ENCODE peak calls at places on chromosomes 3 and 15, in four cellular contexts. One of them, this sample, is unnamed.

GRCh38 chr3:186239321-186239720 is 122.7 kb downstream of the DGKG start:
- DNase-seq in mammary epithelial cell: no peak
- DNase-seq in neural progenitor cell: peak; percentile 76
- DNase-seq in A549: peak; percentile 18
- DNase-seq in this sample: no peak

GRCh38 chr15:51497806-51498205 is 124.8 kb downstream of the DMXL2 start:
- DNase-seq in neural progenitor cell: no peak
- DNase-seq in mammary epithelial cell: no peak
- DNase-seq in A549: no peak
- DNase-seq in this sample: no peak

GRCh38 chr3:167166594-167167253 is 213.4 kb downstream of the ZBBX start:
- DNase-seq in neural progenitor cell: peak; percentile 76
- DNase-seq in A549: no peak
- DNase-seq in mammary epithelial cell: no peak
- DNase-seq in this sample: no peak

GRCh38 chr15:64149424-64150235 is 1.9 kb upstream of the SNX22 start:
- DNase-seq in neural progenitor cell: no peak
- DNase-seq in A549: peak; percentile 61
- DNase-seq in mammary epithelial cell: peak; percentile 37
- DNase-seq in this sample: peak; percentile 35

GRCh38 chr3:197504239-197505191 is 51.3 kb downstream of the BDH1 start:
- DNase-seq in mammary epithelial cell: no peak
- DNase-seq in A549: no peak
- DNase-seq in neural progenitor cell: peak; percentile 28
- DNase-seq in this sample: no peak

GRCh38 chr3:147412917-147413711 is 3.9 kb downstream of the ZIC1 start:
- DNase-seq in A549: no peak
- DNase-seq in mammary epithelial cell: no peak
- DNase-seq in neural progenitor cell: peak; percentile 59
- DNase-seq in this sample: no peak

GRCh38 chr3:141401095-141401494 is 32.8 kb downstream of the ZBTB38 start:
- DNase-seq in neural progenitor cell: no peak
- DNase-seq in mammary epithelial cell: no peak
- DNase-seq in A549: no peak
- DNase-seq in this sample: no peak

GRCh38 chr15:62142736-62143135 is 22.3 kb downstream of the C2CD4B start:
- DNase-seq in A549: no peak
- DNase-seq in neural progenitor cell: no peak
- DNase-seq in mammary epithelial cell: no peak
- DNase-seq in this sample: no peak

GRCh38 chr15:41894251-41894790 is 468 bp upstream of the SPTBN5 start:
- DNase-seq in neural progenitor cell: no peak
- DNase-seq in A549: no peak
- DNase-seq in mammary epithelial cell: no peak
- DNase-seq in this sample: no peak

GRCh38 chr3:140341213-140341612 is 336.7 kb upstream of the TRIM42 start:
- DNase-seq in mammary epithelial cell: no peak
- DNase-seq in neural progenitor cell: no peak
- DNase-seq in A549: no peak
- DNase-seq in this sample: no peak

GRCh38 chr3:150371741-150372254 is 36.3 kb upstream of the TSC22D2 start:
- DNase-seq in neural progenitor cell: peak; percentile 33
- DNase-seq in mammary epithelial cell: peak; percentile 98
- DNase-seq in A549: peak; percentile 97
- DNase-seq in this sample: no peak

GRCh38 chr15:52349062-52349700 is 53.6 kb upstream of the MYO5C start:
- DNase-seq in neural progenitor cell: no peak
- DNase-seq in A549: peak; percentile 26
- DNase-seq in mammary epithelial cell: peak; percentile 45
- DNase-seq in this sample: no peak

GRCh38 chr15:92808611-92809063 is 91.5 kb upstream of the CHD2 start:
- DNase-seq in mammary epithelial cell: peak; percentile 62
- DNase-seq in A549: peak; percentile 83
- DNase-seq in neural progenitor cell: no peak
- DNase-seq in this sample: no peak

GRCh38 chr3:168095611-168096209 is at the start of gene GOLIM4:
- DNase-seq in mammary epithelial cell: peak; percentile 99
- DNase-seq in A549: peak; percentile 97
- DNase-seq in neural progenitor cell: peak; percentile 96
- DNase-seq in this sample: no peak

GRCh38 chr3:180265551-180265950 is 228.8 kb upstream of the PEX5L start:
- DNase-seq in neural progenitor cell: no peak
- DNase-seq in mammary epithelial cell: peak; percentile 55
- DNase-seq in A549: no peak
- DNase-seq in this sample: peak; percentile 10

GRCh38 chr3:14788644-14789043 is 30.1 kb upstream of the FGD5 start:
- DNase-seq in neural progenitor cell: no peak
- DNase-seq in mammary epithelial cell: no peak
- DNase-seq in A549: no peak
- DNase-seq in this sample: no peak

GRCh38 chr3:47910777-47911440 is 105.3 kb downstream of the MAP4 start:
- DNase-seq in mammary epithelial cell: peak; percentile 89
- DNase-seq in neural progenitor cell: no peak
- DNase-seq in A549: peak; percentile 34
- DNase-seq in this sample: no peak

GRCh38 chr3:108031893-108032292 is 58.9 kb downstream of the CD47 start:
- DNase-seq in mammary epithelial cell: peak; percentile 52
- DNase-seq in A549: peak; percentile 43
- DNase-seq in neural progenitor cell: no peak
- DNase-seq in this sample: no peak

GRCh38 chr15:80437492-80437891 is 33.3 kb downstream of the ARNT2 start:
- DNase-seq in A549: no peak
- DNase-seq in neural progenitor cell: no peak
- DNase-seq in mammary epithelial cell: no peak
- DNase-seq in this sample: no peak

GRCh38 chr3:162224736-162225135 is 728.1 kb downstream of the OTOL1 start:
- DNase-seq in A549: no peak
- DNase-seq in neural progenitor cell: no peak
- DNase-seq in mammary epithelial cell: peak; percentile 3
- DNase-seq in this sample: no peak

GRCh38 chr15:58553365-58553918 is 121.7 kb downstream of the LIPC start:
- DNase-seq in mammary epithelial cell: no peak
- DNase-seq in A549: no peak
- DNase-seq in neural progenitor cell: no peak
- DNase-seq in this sample: no peak

GRCh38 chr15:73244333-73244732 is 124.4 kb downstream of the HCN4 start:
- DNase-seq in A549: peak; percentile 54
- DNase-seq in mammary epithelial cell: peak; percentile 14
- DNase-seq in neural progenitor cell: peak; percentile 58
- DNase-seq in this sample: peak; percentile 5

GRCh38 chr3:149442845-149443544 is 31.5 kb upstream of the TM4SF4 start:
- DNase-seq in mammary epithelial cell: peak; percentile 69
- DNase-seq in A549: no peak
- DNase-seq in neural progenitor cell: no peak
- DNase-seq in this sample: no peak

GRCh38 chr3:150742679-150743078 is 20.3 kb downstream of the SIAH2 start:
- DNase-seq in A549: no peak
- DNase-seq in neural progenitor cell: no peak
- DNase-seq in mammary epithelial cell: no peak
- DNase-seq in this sample: no peak

GRCh38 chr3:120348065-120348980 is 831 bp downstream of the LRRC58 start:
- DNase-seq in neural progenitor cell: peak; percentile 11
- DNase-seq in A549: no peak
- DNase-seq in mammary epithelial cell: peak; percentile 12
- DNase-seq in this sample: peak; percentile 76

GRCh38 chr3:46609074-46609735 is 3.1 kb upstream of the FAM240A start:
- DNase-seq in A549: no peak
- DNase-seq in neural progenitor cell: no peak
- DNase-seq in mammary epithelial cell: no peak
- DNase-seq in this sample: no peak

GRCh38 chr3:178676077-178676476 is 139.8 kb downstream of the KCNMB2 start:
- DNase-seq in neural progenitor cell: no peak
- DNase-seq in A549: no peak
- DNase-seq in mammary epithelial cell: no peak
- DNase-seq in this sample: no peak

GRCh38 chr3:196336319-196337145 is 1.7 kb downstream of the TM4SF19 start:
- DNase-seq in A549: no peak
- DNase-seq in neural progenitor cell: no peak
- DNase-seq in mammary epithelial cell: no peak
- DNase-seq in this sample: no peak

GRCh38 chr3:16063603-16064002 is 110.9 kb upstream of the GALNT15 start:
- DNase-seq in A549: no peak
- DNase-seq in mammary epithelial cell: no peak
- DNase-seq in neural progenitor cell: no peak
- DNase-seq in this sample: no peak

GRCh38 chr3:105747056-105747455 is 121.8 kb downstream of the CBLB start:
- DNase-seq in neural progenitor cell: no peak
- DNase-seq in mammary epithelial cell: peak; percentile 41
- DNase-seq in A549: peak; percentile 25
- DNase-seq in this sample: no peak

GRCh38 chr15:100710213-100710612 is 107.8 kb downstream of the ASB7 start:
- DNase-seq in mammary epithelial cell: no peak
- DNase-seq in A549: no peak
- DNase-seq in neural progenitor cell: no peak
- DNase-seq in this sample: no peak

GRCh38 chr3:145882416-145882815 is 278.6 kb downstream of the PLOD2 start:
- DNase-seq in mammary epithelial cell: peak; percentile 48
- DNase-seq in neural progenitor cell: no peak
- DNase-seq in A549: no peak
- DNase-seq in this sample: no peak

GRCh38 chr3:102904629-102905028 is 469.8 kb downstream of the ZPLD1 start:
- DNase-seq in mammary epithelial cell: no peak
- DNase-seq in neural progenitor cell: no peak
- DNase-seq in A549: no peak
- DNase-seq in this sample: no peak

GRCh38 chr15:59689626-59690236 is 611 bp upstream of the BNIP2 start:
- DNase-seq in neural progenitor cell: peak; percentile 76
- DNase-seq in A549: peak; percentile 93
- DNase-seq in mammary epithelial cell: peak; percentile 74
- DNase-seq in this sample: peak; percentile 84

GRCh38 chr15:62099171-62099601 is 32.4 kb downstream of the C2CD4A start:
- DNase-seq in mammary epithelial cell: no peak
- DNase-seq in A549: peak; percentile 26
- DNase-seq in neural progenitor cell: no peak
- DNase-seq in this sample: no peak

GRCh38 chr3:4492240-4493007 is 724 bp upstream of the ITPR1 start:
- DNase-seq in neural progenitor cell: peak; percentile 72
- DNase-seq in A549: peak; percentile 46
- DNase-seq in mammary epithelial cell: peak; percentile 80
- DNase-seq in this sample: peak; percentile 52

GRCh38 chr3:13064469-13064868 is 8.8 kb downstream of the IQSEC1 start:
- DNase-seq in mammary epithelial cell: no peak
- DNase-seq in neural progenitor cell: no peak
- DNase-seq in A549: no peak
- DNase-seq in this sample: no peak

GRCh38 chr3:13062647-13063046 is 10.6 kb downstream of the IQSEC1 start:
- DNase-seq in mammary epithelial cell: no peak
- DNase-seq in neural progenitor cell: no peak
- DNase-seq in A549: no peak
- DNase-seq in this sample: no peak

GRCh38 chr3:13064964-13065363 is 8.3 kb downstream of the IQSEC1 start:
- DNase-seq in mammary epithelial cell: no peak
- DNase-seq in neural progenitor cell: no peak
- DNase-seq in A549: no peak
- DNase-seq in this sample: no peak

GRCh38 chr3:13065727-13066126 is 7.5 kb downstream of the IQSEC1 start:
- DNase-seq in neural progenitor cell: no peak
- DNase-seq in A549: no peak
- DNase-seq in mammary epithelial cell: no peak
- DNase-seq in this sample: no peak

GRCh38 chr3:13063225-13063624 is 10.0 kb downstream of the IQSEC1 start:
- DNase-seq in mammary epithelial cell: no peak
- DNase-seq in A549: no peak
- DNase-seq in neural progenitor cell: no peak
- DNase-seq in this sample: no peak
- H3K4me2 ChIP-seq in mammary epithelial cell: no peak overlapping the region
- H3K4me2 ChIP-seq in A549: no peak overlapping the region
- H3K4me2 ChIP-seq in neural progenitor cell: no peak overlapping the region
- H3K4me2 ChIP-seq in this sample: no peak overlapping the region

GRCh38 chr15:38868326-38869114 is 303.9 kb upstream of the RASGRP1 start:
- DNase-seq in mammary epithelial cell: peak; percentile 93
- DNase-seq in A549: peak; percentile 95
- DNase-seq in neural progenitor cell: no peak
- DNase-seq in this sample: no peak
- TF ChIP-seq CTCF in mammary epithelial cell: no peak
- TF ChIP-seq CTCF in A549: no peak
- TF ChIP-seq CTCF in neural progenitor cell: no peak
- TF ChIP-seq CTCF in this sample: no peak

GRCh38 chr3:9351709-9352126 is 11.1 kb upstream of the THUMPD3 start:
- DNase-seq in mammary epithelial cell: peak; percentile 63
- DNase-seq in neural progenitor cell: no peak
- DNase-seq in A549: no peak
- DNase-seq in this sample: no peak
- H3K4me2 ChIP-seq in mammary epithelial cell: no peak overlapping the region
- H3K4me2 ChIP-seq in neural progenitor cell: no peak overlapping the region
- H3K4me2 ChIP-seq in A549: no peak overlapping the region
- H3K4me2 ChIP-seq in this sample: no peak overlapping the region

GRCh38 chr3:171863920-171864319 is 20.8 kb downstream of the TMEM212 start:
- DNase-seq in A549: no peak
- DNase-seq in neural progenitor cell: no peak
- DNase-seq in mammary epithelial cell: no peak
- DNase-seq in this sample: no peak

GRCh38 chr3:171862392-171862791 is 19.2 kb downstream of the TMEM212 start:
- DNase-seq in neural progenitor cell: no peak
- DNase-seq in A549: no peak
- DNase-seq in mammary epithelial cell: no peak
- DNase-seq in this sample: no peak

GRCh38 chr3:171862993-171863521 is 19.9 kb downstream of the TMEM212 start:
- DNase-seq in A549: no peak
- DNase-seq in mammary epithelial cell: no peak
- DNase-seq in neural progenitor cell: peak; percentile 27
- DNase-seq in this sample: peak; percentile 5

GRCh38 chr3:171867976-171868375 is 24.8 kb downstream of the TMEM212 start:
- DNase-seq in mammary epithelial cell: no peak
- DNase-seq in neural progenitor cell: peak; percentile 35
- DNase-seq in A549: peak; percentile 52
- DNase-seq in this sample: no peak

GRCh38 chr3:171865191-171865865 is 22.2 kb downstream of the TMEM212 start:
- DNase-seq in mammary epithelial cell: no peak
- DNase-seq in A549: no peak
- DNase-seq in neural progenitor cell: no peak
- DNase-seq in this sample: no peak
- TF ChIP-seq CTCF in mammary epithelial cell: no peak
- TF ChIP-seq CTCF in A549: no peak
- TF ChIP-seq CTCF in neural progenitor cell: no peak
- TF ChIP-seq CTCF in this sample: no peak

This sample was measured in DND-41.